ENCODE peak calls at places on chromosomes 13 and 19, in four cellular contexts. One of them, this sample, is unnamed.

GRCh38 chr13:67223742-67224141 is 6.4 kb downstream of the PCDH9 start:
- DNase-seq in germinal center: no peak
- DNase-seq in psoas muscle: no peak
- DNase-seq in HS-5: no peak
- DNase-seq in this sample: no peak

GRCh38 chr13:105642511-105642958 is 892.9 kb downstream of the EFNB2 start:
- DNase-seq in psoas muscle: no peak
- DNase-seq in HS-5: no peak
- DNase-seq in germinal center: no peak
- DNase-seq in this sample: no peak

GRCh38 chr19:33390908-33391630 is 17.6 kb downstream of the CEBPG start:
- DNase-seq in HS-5: no peak
- DNase-seq in psoas muscle: peak
- DNase-seq in germinal center: no peak
- DNase-seq in this sample: no peak

GRCh38 chr13:35818577-35819165 is 312.5 kb downstream of the DCLK1 start:
- DNase-seq in psoas muscle: no peak
- DNase-seq in germinal center: no peak
- DNase-seq in HS-5: no peak
- DNase-seq in this sample: no peak

GRCh38 chr13:101394597-101394996 is 21.7 kb downstream of the NALCN start:
- DNase-seq in psoas muscle: no peak
- DNase-seq in germinal center: no peak
- DNase-seq in HS-5: no peak
- DNase-seq in this sample: no peak

GRCh38 chr13:30312859-30313258 is 5.5 kb upstream of the KATNAL1 start:
- DNase-seq in germinal center: no peak
- DNase-seq in psoas muscle: no peak
- DNase-seq in HS-5: no peak
- DNase-seq in this sample: no peak

GRCh38 chr13:32528358-32528757 is 10.2 kb downstream of the N4BP2L2 start:
- DNase-seq in HS-5: no peak
- DNase-seq in psoas muscle: no peak
- DNase-seq in germinal center: no peak
- DNase-seq in this sample: no peak

GRCh38 chr13:27425918-27426630 is 1.7 kb downstream of the GTF3A start:
- DNase-seq in germinal center: peak
- DNase-seq in psoas muscle: peak
- DNase-seq in HS-5: no peak
- DNase-seq in this sample: peak

GRCh38 chr13:37476874-37477273 is 121.7 kb downstream of the POSTN start:
- DNase-seq in psoas muscle: no peak
- DNase-seq in germinal center: no peak
- DNase-seq in HS-5: no peak
- DNase-seq in this sample: no peak

GRCh38 chr19:29623726-29624488 is 17.8 kb downstream of the POP4 start:
- DNase-seq in psoas muscle: no peak
- DNase-seq in germinal center: no peak
- DNase-seq in HS-5: no peak
- DNase-seq in this sample: no peak

GRCh38 chr13:101612736-101613135 is 160.3 kb downstream of the ITGBL1 start:
- DNase-seq in psoas muscle: no peak
- DNase-seq in HS-5: no peak
- DNase-seq in germinal center: no peak
- DNase-seq in this sample: no peak

GRCh38 chr13:34107814-34108213 is 289.9 kb downstream of the RFC3 start:
- DNase-seq in HS-5: no peak
- DNase-seq in psoas muscle: no peak
- DNase-seq in germinal center: no peak
- DNase-seq in this sample: no peak

GRCh38 chr13:88464851-88465250 is 793.7 kb downstream of the SLITRK5 start:
- DNase-seq in psoas muscle: no peak
- DNase-seq in germinal center: no peak
- DNase-seq in HS-5: no peak
- DNase-seq in this sample: no peak

GRCh38 chr13:98312606-98313005 is 135.5 kb upstream of the RNF113B start:
- DNase-seq in psoas muscle: no peak
- DNase-seq in germinal center: no peak
- DNase-seq in HS-5: no peak
- DNase-seq in this sample: no peak

This sample was measured in naive B cell.